ENCODE peak calls at places on chromosomes 6 and 20, in nine cellular contexts. One of them, this sample, is unnamed.

GRCh38 chr6:4388675-4389074 is 253.3 kb upstream of the ECI2 start:
- DNase-seq in foreskin fibroblast: peak
- DNase-seq in mucosa of descending colon: no peak
- DNase-seq in cardiac fibroblast: peak
- DNase-seq in ovary: no peak
- DNase-seq in Peyer's patch: no peak
- DNase-seq in neural crest cell: peak
- DNase-seq in right lobe of liver: no peak
- DNase-seq in choroid plexus epithelial cell: no peak
- DNase-seq in this sample: no peak

GRCh38 chr6:12927746-12928145 is 211.2 kb downstream of the PHACTR1 start:
- DNase-seq in foreskin fibroblast: no peak
- DNase-seq in mucosa of descending colon: no peak
- DNase-seq in cardiac fibroblast: no peak
- DNase-seq in ovary: no peak
- DNase-seq in Peyer's patch: no peak
- DNase-seq in neural crest cell: no peak
- DNase-seq in right lobe of liver: no peak
- DNase-seq in choroid plexus epithelial cell: no peak
- DNase-seq in this sample: no peak

GRCh38 chr20:62376112-62377063 is 9.3 kb upstream of the LAMA5 start:
- DNase-seq in foreskin fibroblast: peak
- DNase-seq in mucosa of descending colon: no peak
- DNase-seq in cardiac fibroblast: no peak
- DNase-seq in ovary: peak
- DNase-seq in Peyer's patch: no peak
- DNase-seq in neural crest cell: no peak
- DNase-seq in right lobe of liver: peak
- DNase-seq in choroid plexus epithelial cell: peak
- DNase-seq in this sample: no peak

GRCh38 chr20:63106108-63106764 is 99.5 kb upstream of the BHLHE23 start:
- DNase-seq in foreskin fibroblast: no peak
- DNase-seq in mucosa of descending colon: peak
- DNase-seq in cardiac fibroblast: peak
- DNase-seq in ovary: no peak
- DNase-seq in Peyer's patch: no peak
- DNase-seq in neural crest cell: no peak
- DNase-seq in right lobe of liver: peak
- DNase-seq in choroid plexus epithelial cell: no peak
- DNase-seq in this sample: no peak

GRCh38 chr6:41430875-41431274 is 95.5 kb downstream of the NCR2 start:
- DNase-seq in foreskin fibroblast: peak
- DNase-seq in mucosa of descending colon: no peak
- DNase-seq in cardiac fibroblast: peak
- DNase-seq in ovary: no peak
- DNase-seq in Peyer's patch: no peak
- DNase-seq in neural crest cell: no peak
- DNase-seq in right lobe of liver: no peak
- DNase-seq in choroid plexus epithelial cell: peak
- DNase-seq in this sample: no peak

GRCh38 chr6:33685411-33686224 is 25.9 kb downstream of the UQCC2 start:
- DNase-seq in foreskin fibroblast: no peak
- DNase-seq in mucosa of descending colon: no peak
- DNase-seq in cardiac fibroblast: no peak
- DNase-seq in ovary: no peak
- DNase-seq in Peyer's patch: no peak
- DNase-seq in neural crest cell: no peak
- DNase-seq in right lobe of liver: no peak
- DNase-seq in choroid plexus epithelial cell: no peak
- DNase-seq in this sample: no peak

GRCh38 chr6:3139090-3139903 is 18.0 kb downstream of the TUBB2A start:
- DNase-seq in foreskin fibroblast: peak
- DNase-seq in mucosa of descending colon: peak
- DNase-seq in cardiac fibroblast: peak
- DNase-seq in ovary: no peak
- DNase-seq in Peyer's patch: peak
- DNase-seq in neural crest cell: no peak
- DNase-seq in right lobe of liver: peak
- DNase-seq in choroid plexus epithelial cell: peak
- DNase-seq in this sample: no peak

GRCh38 chr6:73234732-73235131 is 9.4 kb upstream of the KHDC1L start:
- DNase-seq in foreskin fibroblast: peak
- DNase-seq in mucosa of descending colon: no peak
- DNase-seq in cardiac fibroblast: peak
- DNase-seq in ovary: no peak
- DNase-seq in Peyer's patch: no peak
- DNase-seq in neural crest cell: no peak
- DNase-seq in right lobe of liver: no peak
- DNase-seq in choroid plexus epithelial cell: peak
- DNase-seq in this sample: no peak

GRCh38 chr6:91098006-91098405 is 511.1 kb upstream of the MAP3K7 start:
- DNase-seq in foreskin fibroblast: no peak
- DNase-seq in mucosa of descending colon: no peak
- DNase-seq in cardiac fibroblast: no peak
- DNase-seq in ovary: no peak
- DNase-seq in Peyer's patch: no peak
- DNase-seq in neural crest cell: no peak
- DNase-seq in right lobe of liver: no peak
- DNase-seq in choroid plexus epithelial cell: no peak
- DNase-seq in this sample: no peak

GRCh38 chr6:31642798-31643570 is 9.5 kb downstream of the BAG6 start:
- DNase-seq in foreskin fibroblast: no peak
- DNase-seq in mucosa of descending colon: no peak
- DNase-seq in cardiac fibroblast: no peak
- DNase-seq in ovary: no peak
- DNase-seq in Peyer's patch: no peak
- DNase-seq in neural crest cell: no peak
- DNase-seq in right lobe of liver: no peak
- DNase-seq in choroid plexus epithelial cell: no peak
- DNase-seq in this sample: no peak

GRCh38 chr6:42396720-42397119 is 55.0 kb downstream of the TRERF1 start:
- DNase-seq in foreskin fibroblast: no peak
- DNase-seq in mucosa of descending colon: no peak
- DNase-seq in cardiac fibroblast: no peak
- DNase-seq in ovary: no peak
- DNase-seq in Peyer's patch: no peak
- DNase-seq in neural crest cell: no peak
- DNase-seq in right lobe of liver: peak
- DNase-seq in choroid plexus epithelial cell: no peak
- DNase-seq in this sample: no peak

GRCh38 chr20:38338849-38339520 is 7.3 kb upstream of the LBP start:
- DNase-seq in foreskin fibroblast: no peak
- DNase-seq in mucosa of descending colon: no peak
- DNase-seq in cardiac fibroblast: peak
- DNase-seq in ovary: no peak
- DNase-seq in Peyer's patch: peak
- DNase-seq in neural crest cell: no peak
- DNase-seq in right lobe of liver: peak
- DNase-seq in choroid plexus epithelial cell: peak
- DNase-seq in this sample: no peak

GRCh38 chr20:38334016-38334415 is 12.3 kb upstream of the LBP start:
- DNase-seq in foreskin fibroblast: no peak
- DNase-seq in mucosa of descending colon: no peak
- DNase-seq in cardiac fibroblast: no peak
- DNase-seq in ovary: no peak
- DNase-seq in Peyer's patch: no peak
- DNase-seq in neural crest cell: no peak
- DNase-seq in right lobe of liver: no peak
- DNase-seq in choroid plexus epithelial cell: no peak
- DNase-seq in this sample: no peak

GRCh38 chr20:38340693-38341092 is 5.6 kb upstream of the LBP start:
- DNase-seq in foreskin fibroblast: no peak
- DNase-seq in mucosa of descending colon: no peak
- DNase-seq in cardiac fibroblast: no peak
- DNase-seq in ovary: no peak
- DNase-seq in Peyer's patch: no peak
- DNase-seq in neural crest cell: no peak
- DNase-seq in right lobe of liver: no peak
- DNase-seq in choroid plexus epithelial cell: no peak
- DNase-seq in this sample: no peak

GRCh38 chr20:38339993-38340392 is 6.3 kb upstream of the LBP start:
- DNase-seq in foreskin fibroblast: no peak
- DNase-seq in mucosa of descending colon: no peak
- DNase-seq in cardiac fibroblast: no peak
- DNase-seq in ovary: no peak
- DNase-seq in Peyer's patch: no peak
- DNase-seq in neural crest cell: no peak
- DNase-seq in right lobe of liver: no peak
- DNase-seq in choroid plexus epithelial cell: no peak
- DNase-seq in this sample: no peak

DNA sequence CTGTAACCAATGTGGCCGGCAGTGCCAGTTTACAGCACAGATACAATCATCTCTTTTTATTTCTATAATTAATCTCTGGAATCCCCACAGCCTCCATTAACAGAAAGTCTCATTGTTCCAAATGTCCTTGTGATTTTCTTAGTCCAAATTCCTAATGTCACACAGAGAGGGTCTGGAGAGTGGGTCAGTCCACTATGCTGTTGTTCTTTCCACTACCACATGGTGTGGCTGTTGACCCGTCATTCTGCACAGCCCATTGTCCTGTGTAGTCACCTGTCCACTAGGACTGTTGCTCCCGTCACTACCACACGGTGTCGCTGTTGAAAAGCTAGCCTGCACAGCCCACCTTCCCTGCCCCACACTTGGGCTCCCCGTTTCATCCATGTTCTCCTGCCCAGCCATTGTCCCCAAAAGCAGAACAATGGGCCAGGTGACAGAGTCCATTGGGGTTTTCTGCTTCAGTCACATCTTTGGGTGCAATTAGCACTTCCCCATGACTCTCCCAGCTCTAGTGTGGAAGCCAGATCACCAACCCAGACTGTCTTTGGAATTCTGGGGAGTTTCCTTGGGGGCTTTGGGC is 8.6 kb upstream of the LBP start:
- DNase-seq in foreskin fibroblast: no peak
- DNase-seq in mucosa of descending colon: no peak
- DNase-seq in cardiac fibroblast: peak
- DNase-seq in ovary: no peak
- DNase-seq in Peyer's patch: peak
- DNase-seq in neural crest cell: peak
- DNase-seq in right lobe of liver: peak
- DNase-seq in choroid plexus epithelial cell: no peak
- DNase-seq in this sample: no peak
- TF ChIP-seq CTCF in foreskin fibroblast: peak
- TF ChIP-seq CTCF in mucosa of descending colon: no peak
- TF ChIP-seq CTCF in cardiac fibroblast: peak
- TF ChIP-seq CTCF in ovary: no peak
- TF ChIP-seq CTCF in Peyer's patch: no peak
- TF ChIP-seq CTCF in neural crest cell: peak
- TF ChIP-seq CTCF in right lobe of liver: peak
- TF ChIP-seq CTCF in choroid plexus epithelial cell: peak
- TF ChIP-seq CTCF in this sample: peak

DNA sequence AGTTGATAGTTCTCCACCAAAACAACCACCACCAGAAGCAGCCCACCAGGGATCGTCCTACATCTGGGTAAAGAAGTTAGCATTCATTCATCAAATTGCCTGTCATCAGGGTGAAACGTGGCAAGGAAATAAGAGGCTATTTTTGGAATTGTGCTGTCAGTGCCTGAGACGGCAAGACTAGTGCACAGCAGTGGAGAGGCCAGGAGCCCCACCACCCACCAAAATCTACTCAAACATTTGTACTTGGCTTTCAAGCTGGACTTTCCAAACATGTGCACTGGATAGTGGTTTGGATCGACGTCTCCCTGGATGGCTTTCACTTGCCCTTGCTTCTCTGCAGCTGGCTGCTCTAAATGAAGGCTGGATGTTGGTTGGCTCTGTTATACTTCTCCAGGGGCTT is 44.8 kb downstream of the TXNDC5 start:
- DNase-seq in foreskin fibroblast: no peak
- DNase-seq in mucosa of descending colon: no peak
- DNase-seq in cardiac fibroblast: no peak
- DNase-seq in ovary: no peak
- DNase-seq in Peyer's patch: no peak
- DNase-seq in neural crest cell: no peak
- DNase-seq in right lobe of liver: no peak
- DNase-seq in choroid plexus epithelial cell: no peak
- DNase-seq in this sample: no peak
- TF ChIP-seq CTCF in foreskin fibroblast: no peak
- TF ChIP-seq CTCF in mucosa of descending colon: no peak
- TF ChIP-seq CTCF in cardiac fibroblast: no peak
- TF ChIP-seq CTCF in ovary: no peak
- TF ChIP-seq CTCF in Peyer's patch: no peak
- TF ChIP-seq CTCF in neural crest cell: no peak
- TF ChIP-seq CTCF in right lobe of liver: no peak
- TF ChIP-seq CTCF in choroid plexus epithelial cell: no peak
- TF ChIP-seq CTCF in this sample: no peak

GRCh38 chr20:20014659-20015058 is 2.5 kb upstream of the NAA20 start:
- DNase-seq in foreskin fibroblast: no peak
- DNase-seq in mucosa of descending colon: no peak
- DNase-seq in cardiac fibroblast: peak
- DNase-seq in ovary: no peak
- DNase-seq in Peyer's patch: no peak
- DNase-seq in neural crest cell: no peak
- DNase-seq in right lobe of liver: no peak
- DNase-seq in choroid plexus epithelial cell: no peak
- DNase-seq in this sample: no peak

GRCh38 chr20:20018366-20018765 is 1.2 kb downstream of the NAA20 start:
- DNase-seq in foreskin fibroblast: no peak
- DNase-seq in mucosa of descending colon: no peak
- DNase-seq in cardiac fibroblast: no peak
- DNase-seq in ovary: no peak
- DNase-seq in Peyer's patch: no peak
- DNase-seq in neural crest cell: no peak
- DNase-seq in right lobe of liver: no peak
- DNase-seq in choroid plexus epithelial cell: no peak
- DNase-seq in this sample: no peak

GRCh38 chr20:20017001-20017851 is at the start of gene NAA20:
- DNase-seq in foreskin fibroblast: peak
- DNase-seq in mucosa of descending colon: peak
- DNase-seq in cardiac fibroblast: peak
- DNase-seq in ovary: peak
- DNase-seq in Peyer's patch: peak
- DNase-seq in neural crest cell: peak
- DNase-seq in right lobe of liver: peak
- DNase-seq in choroid plexus epithelial cell: peak
- DNase-seq in this sample: peak

GRCh38 chr20:20019123-20019522 is 2.0 kb downstream of the NAA20 start:
- DNase-seq in foreskin fibroblast: no peak
- DNase-seq in mucosa of descending colon: no peak
- DNase-seq in cardiac fibroblast: no peak
- DNase-seq in ovary: no peak
- DNase-seq in Peyer's patch: no peak
- DNase-seq in neural crest cell: no peak
- DNase-seq in right lobe of liver: no peak
- DNase-seq in choroid plexus epithelial cell: no peak
- DNase-seq in this sample: no peak

GRCh38 chr20:20017852-20018245 is 687 bp downstream of the NAA20 start:
- DNase-seq in foreskin fibroblast: no peak
- DNase-seq in mucosa of descending colon: no peak
- DNase-seq in cardiac fibroblast: no peak
- DNase-seq in ovary: no peak
- DNase-seq in Peyer's patch: no peak
- DNase-seq in neural crest cell: no peak
- DNase-seq in right lobe of liver: no peak
- DNase-seq in choroid plexus epithelial cell: no peak
- DNase-seq in this sample: no peak
- TF ChIP-seq CTCF in foreskin fibroblast: no peak
- TF ChIP-seq CTCF in mucosa of descending colon: no peak
- TF ChIP-seq CTCF in cardiac fibroblast: no peak
- TF ChIP-seq CTCF in ovary: no peak
- TF ChIP-seq CTCF in Peyer's patch: no peak
- TF ChIP-seq CTCF in neural crest cell: no peak
- TF ChIP-seq CTCF in right lobe of liver: no peak
- TF ChIP-seq CTCF in choroid plexus epithelial cell: peak
- TF ChIP-seq CTCF in this sample: no peak

GRCh38 chr20:34875657-34876160 is 703 bp upstream of the ACSS2 start:
- DNase-seq in foreskin fibroblast: no peak
- DNase-seq in mucosa of descending colon: no peak
- DNase-seq in cardiac fibroblast: no peak
- DNase-seq in ovary: no peak
- DNase-seq in Peyer's patch: no peak
- DNase-seq in neural crest cell: no peak
- DNase-seq in right lobe of liver: no peak
- DNase-seq in choroid plexus epithelial cell: no peak
- DNase-seq in this sample: no peak
- TF ChIP-seq CTCF in foreskin fibroblast: no peak
- TF ChIP-seq CTCF in mucosa of descending colon: peak
- TF ChIP-seq CTCF in cardiac fibroblast: peak
- TF ChIP-seq CTCF in ovary: no peak
- TF ChIP-seq CTCF in Peyer's patch: no peak
- TF ChIP-seq CTCF in neural crest cell: no peak
- TF ChIP-seq CTCF in right lobe of liver: peak
- TF ChIP-seq CTCF in choroid plexus epithelial cell: peak
- TF ChIP-seq CTCF in this sample: no peak